ENCODE peak calls at places on chromosomes 12 and 14, in five cellular contexts. G is NCI-H1105 treated with DMSO at 0.1 percent for 48 hours; Z is psoas muscle; C is ovary; Y is stimulated activated CD8-positive, alpha-beta memory T cell treated with anti-CD3 and anti-CD28 coated beads, Interleukin-12 subunit alpha, Interleukin-12 subunit beta, amount 100 ng/mL, for 4 hours. A is an unnamed sample.

GRCh38 chr14:36057452-36058142 is 118.9 kb downstream of the PTCSC3 start:
- DNase-seq in G (peak), Z (no peak), C (no peak), Y (no peak), A (no peak)

GRCh38 chr12:46304080-46304479 is 35.2 kb upstream of the SLC38A1 start:
- DNase-seq in G (no peak), Z (no peak), C (peak), Y (no peak), A (no peak)

GRCh38 chr14:75229923-75230792 is 48.5 kb upstream of the FOS start:
- DNase-seq in G (peak), Z (no peak), C (no peak), Y (peak), A (peak)

GRCh38 chr14:91754185-91754584 is 22.3 kb upstream of the CATSPERB start:
- DNase-seq in G (no peak), Z (no peak), C (no peak), Y (no peak), A (no peak)

GRCh38 chr14:90179357-90179756 is 77.0 kb upstream of the PSMC1 start:
- DNase-seq in G (no peak), Z (no peak), C (no peak), Y (no peak), A (no peak)

GRCh38 chr14:63473194-63473788 is 69.9 kb downstream of the PPP2R5E start:
- DNase-seq in G (no peak), Z (no peak), C (no peak), Y (no peak), A (no peak)

GRCh38 chr12:58309806-58310205 is 368.4 kb downstream of the ATP23 start:
- DNase-seq in G (no peak), Z (no peak), C (no peak), Y (no peak), A (no peak)

GRCh38 chr14:28766505-28767238 is at the start of gene FOXG1:
- DNase-seq in G (peak), Z (peak), C (peak), Y (no peak), A (no peak)

GRCh38 chr14:70707138-70708038 is 65.7 kb downstream of the TTC9 start:
- DNase-seq in G (no peak), Z (no peak), C (peak), Y (no peak), A (no peak)

GRCh38 chr14:39173198-39173597 is 1.9 kb upstream of the PNN start:
- DNase-seq in G (no peak), Z (no peak), C (no peak), Y (no peak), A (no peak)

GRCh38 chr12:38389581-38389980 is 73.0 kb downstream of the ALG10B start:
- DNase-seq in G (no peak), Z (no peak), C (no peak), Y (no peak), A (no peak)

GRCh38 chr12:103785243-103786031 is 55.6 kb downstream of the NT5DC3 start:
- DNase-seq in G (no peak), Z (no peak), C (no peak), Y (no peak), A (no peak)

GRCh38 chr12:60501124-60501729 is 905.4 kb downstream of the SLC16A7 start:
- DNase-seq in G (no peak), Z (no peak), C (no peak), Y (no peak), A (no peak)

GRCh38 chr14:80358112-80358511 is 146.8 kb upstream of the DIO2 start:
- DNase-seq in G (no peak), Z (no peak), C (no peak), Y (no peak), A (no peak)

GRCh38 chr14:71141701-71142374 is 234.6 kb downstream of the PCNX1 start:
- DNase-seq in G (no peak), Z (no peak), C (no peak), Y (no peak), A (no peak)

GRCh38 chr12:20731274-20731673 is 36.1 kb downstream of the SLCO1C1 start:
- DNase-seq in G (no peak), Z (no peak), C (no peak), Y (no peak), A (no peak)

GRCh38 chr14:91246051-91246852 is 1.7 kb upstream of the GPR68 start:
- DNase-seq in G (peak), Z (no peak), C (no peak), Y (peak), A (no peak)

GRCh38 chr14:73526036-73526984 is 10.6 kb upstream of the ACOT1 start:
- DNase-seq in G (no peak), Z (peak), C (no peak), Y (no peak), A (peak)

GRCh38 chr12:62196146-62196545 is 64.1 kb upstream of the USP15 start:
- DNase-seq in G (no peak), Z (no peak), C (no peak), Y (no peak), A (no peak)

GRCh38 chr14:75442642-75443041 is 14.8 kb downstream of the JDP2 start:
- DNase-seq in G (no peak), Z (no peak), C (no peak), Y (no peak), A (no peak)

GRCh38 chr14:104638927-104639450 is 34.4 kb upstream of the TMEM179 start:
- DNase-seq in G (no peak), Z (no peak), C (no peak), Y (no peak), A (peak)

GRCh38 chr14:30115756-30116155 is 188.1 kb upstream of the PRKD1 start:
- DNase-seq in G (no peak), Z (no peak), C (no peak), Y (no peak), A (no peak)